ENCODE peak calls at places on chromosomes 11 and 22, in six cellular contexts. V, U, R, L, P and N are unnamed samples.

GRCh38 chr22:29914165-29914564 is 31.2 kb downstream of the MTMR3 start:
- DNase-seq in R (no peak), U (peak; percentile 63), L (no peak), P (no peak), V (no peak), N (no peak)

GRCh38 chr11:85682330-85683305 is 3.4 kb downstream of the CCDC89 start:
- DNase-seq in R (no peak), U (no peak), P (peak; percentile 60), V (peak; percentile 58), L (no peak), N (peak; percentile 87)

GRCh38 chr11:59534676-59535075 is 23.3 kb downstream of the OR4D9 start:
- DNase-seq in P (no peak), R (no peak), V (no peak), U (no peak), L (no peak), N (no peak)

GRCh38 chr11:8005556-8005955 is 18.4 kb downstream of the EIF3F start:
- DNase-seq in R (peak; percentile 28), P (no peak), L (no peak), U (no peak), V (no peak), N (no peak)

GRCh38 chr22:38070250-38070921 is 13.2 kb downstream of the PICK1 start:
- DNase-seq in P (no peak), L (no peak), V (no peak), U (no peak), R (no peak), N (no peak)

GRCh38 chr22:33038131-33038772 is 19.9 kb downstream of the SYN3 start:
- DNase-seq in P (no peak), V (no peak), R (peak; percentile 52), L (no peak), U (no peak), N (no peak)

GRCh38 chr11:17479284-17480214 is 2.9 kb upstream of the ABCC8 start:
- DNase-seq in U (no peak), P (no peak), R (peak; percentile 94), V (no peak), L (peak; percentile 35), N (no peak)

GRCh38 chr22:26671317-26672059 is 14.1 kb downstream of the MIAT start:
- DNase-seq in U (no peak), P (peak; percentile 86), V (peak; percentile 23), R (no peak), L (no peak), N (peak; percentile 51)

GRCh38 chr11:64409707-64410395 is 50.9 kb downstream of the RPS6KA4 start:
- DNase-seq in U (no peak), L (no peak), P (no peak), R (no peak), V (no peak), N (no peak)

GRCh38 chr11:20599424-20600346 is at the start of gene SLC6A5:
- DNase-seq in R (peak; percentile 97), V (no peak), U (no peak), P (peak; percentile 21), L (peak; percentile 83), N (peak; percentile 49)

GRCh38 chr22:18000441-18001039 is 23.8 kb downstream of the MICAL3 start:
- DNase-seq in P (no peak), V (peak; percentile 18), R (peak; percentile 75), L (peak; percentile 18), U (no peak), N (no peak)

GRCh38 chr11:47259178-47259977 is 1.6 kb downstream of the NR1H3 start:
- DNase-seq in P (peak; percentile 33), U (no peak), L (no peak), R (peak; percentile 93), V (peak; percentile 31), N (peak; percentile 72)

GRCh38 chr22:39176067-39176621 is 23.7 kb upstream of the CBX7 start:
- DNase-seq in R (peak; percentile 91), V (peak; percentile 68), P (no peak), U (no peak), L (no peak), N (no peak)

GRCh38 chr11:114059278-114059983 is at the start of gene ZBTB16:
- DNase-seq in L (peak; percentile 73), U (no peak), V (peak; percentile 88), P (no peak), R (peak; percentile 90), N (no peak)

GRCh38 chr11:128021304-128022006 is 565.9 kb downstream of the ETS1 start:
- DNase-seq in P (no peak), L (no peak), V (peak; percentile 32), U (no peak), R (peak; percentile 78), N (no peak)

GRCh38 chr22:41857160-41857859 is 24.4 kb downstream of the SREBF2 start:
- DNase-seq in P (peak; percentile 84), L (no peak), R (peak; percentile 91), V (peak; percentile 29), U (no peak), N (peak; percentile 62)

GRCh38 chr11:20155683-20156279 is 4.5 kb downstream of the DBX1 start:
- DNase-seq in V (no peak), U (no peak), L (no peak), P (no peak), R (peak; percentile 75), N (no peak)

GRCh38 chr22:28116261-28116673 is 197.2 kb upstream of the PITPNB start:
- DNase-seq in L (no peak), R (peak; percentile 63), V (peak; percentile 55), P (no peak), U (peak; percentile 67), N (no peak)

GRCh38 chr22:45450931-45451651 is 37.6 kb downstream of the RIBC2 start:
- DNase-seq in V (peak; percentile 27), L (no peak), R (no peak), P (no peak), U (peak; percentile 98), N (no peak)

GRCh38 chr22:31148953-31149627 is 8.8 kb upstream of the PLA2G3 start:
- DNase-seq in U (peak; percentile 37), P (peak; percentile 52), V (peak; percentile 78), R (peak; percentile 93), L (peak; percentile 48), N (peak; percentile 71)

GRCh38 chr11:133903056-133903455 is 53.7 kb downstream of the IGSF9B start:
- DNase-seq in P (no peak), V (no peak), L (no peak), U (no peak), R (no peak), N (no peak)

GRCh38 chr11:6353367-6353987 is 33.2 kb upstream of the CAVIN3 start:
- DNase-seq in L (peak; percentile 67), U (no peak), P (peak; percentile 74), V (peak; percentile 22), R (peak; percentile 94), N (peak; percentile 67)

GRCh38 chr11:2548596-2548995 is 103.8 kb downstream of the KCNQ1 start:
- DNase-seq in U (no peak), V (no peak), L (no peak), P (no peak), R (no peak), N (no peak)

GRCh38 chr22:38873469-38874411 is 1.7 kb upstream of the CBX6 start:
- DNase-seq in P (peak; percentile 87), U (no peak), V (no peak), R (peak; percentile 62), L (no peak), N (peak; percentile 64)

GRCh38 chr11:16873289-16873688 is 134.8 kb downstream of the C11orf58 start:
- DNase-seq in U (no peak), R (no peak), L (no peak), V (no peak), P (no peak), N (no peak)

GRCh38 chr11:86577663-86578636 is 94.5 kb downstream of the ME3 start:
- DNase-seq in U (peak; percentile 74), V (peak; percentile 15), R (no peak), P (no peak), L (no peak), N (no peak)

GRCh38 chr11:2779981-2780849 is 80.4 kb upstream of the KCNQ1OT1 start:
- DNase-seq in V (peak; percentile 4), R (peak; percentile 39), P (no peak), L (peak; percentile 8), U (no peak), N (no peak)

GRCh38 chr11:99015634-99016454 is 4.9 kb upstream of the CNTN5 start:
- DNase-seq in V (no peak), R (no peak), U (peak; percentile 5), L (no peak), P (peak; percentile 55), N (peak; percentile 39)

GRCh38 chr11:42778193-42778592 is 533.6 kb upstream of the API5 start:
- DNase-seq in P (no peak), U (no peak), R (peak; percentile 53), L (no peak), V (no peak), N (no peak)

GRCh38 chr11:134642206-134642605 is 230.2 kb upstream of the B3GAT1 start:
- DNase-seq in P (no peak), U (no peak), R (peak; percentile 28), L (no peak), V (no peak), N (no peak)

DNA sequence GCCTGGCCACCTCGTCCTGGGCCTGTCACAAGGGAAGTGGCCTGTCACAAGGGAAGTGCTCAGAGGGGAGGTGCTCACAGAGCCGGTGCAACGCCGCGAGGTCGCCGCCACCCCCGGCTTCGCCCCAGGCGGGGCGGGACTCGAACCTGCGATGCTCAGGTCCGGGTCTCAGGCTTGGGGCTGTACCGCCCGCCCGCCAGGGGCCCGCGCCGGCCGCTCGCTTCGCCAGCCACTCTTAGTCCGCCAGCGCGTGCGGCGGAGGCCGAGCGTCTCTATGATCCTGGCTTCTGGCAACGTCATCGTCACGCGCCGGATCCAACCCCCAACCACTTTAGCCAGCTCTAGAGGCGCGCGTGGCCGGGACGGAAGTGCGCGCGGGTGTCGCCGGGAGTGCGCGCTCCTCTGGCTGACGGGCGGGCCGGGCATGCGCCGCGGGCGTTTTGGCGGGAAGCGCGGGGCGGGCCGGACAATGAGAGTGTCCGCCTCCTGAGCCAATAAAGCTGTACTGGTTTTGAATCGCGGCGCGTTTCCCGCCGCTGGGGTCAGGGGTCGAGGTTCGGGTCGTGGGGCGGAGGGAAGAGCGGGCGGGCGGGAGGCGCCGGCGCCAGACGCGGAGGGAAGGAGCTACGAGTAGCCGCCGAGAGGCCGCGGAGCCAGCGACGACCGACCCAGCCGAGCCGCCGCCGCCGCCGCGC is at the start of gene TRMT2A:
- DNase-seq in V (peak; percentile 97), U (peak; percentile 87), P (peak; percentile 99), R (peak; percentile 99), L (peak; percentile 97), N (peak; percentile 98)
- TF ChIP-seq CTCF in V (peak; percentile 34), U (no peak), P (no peak), R (peak; percentile 29), L (peak; percentile 14), N (peak; percentile 4)

DNA sequence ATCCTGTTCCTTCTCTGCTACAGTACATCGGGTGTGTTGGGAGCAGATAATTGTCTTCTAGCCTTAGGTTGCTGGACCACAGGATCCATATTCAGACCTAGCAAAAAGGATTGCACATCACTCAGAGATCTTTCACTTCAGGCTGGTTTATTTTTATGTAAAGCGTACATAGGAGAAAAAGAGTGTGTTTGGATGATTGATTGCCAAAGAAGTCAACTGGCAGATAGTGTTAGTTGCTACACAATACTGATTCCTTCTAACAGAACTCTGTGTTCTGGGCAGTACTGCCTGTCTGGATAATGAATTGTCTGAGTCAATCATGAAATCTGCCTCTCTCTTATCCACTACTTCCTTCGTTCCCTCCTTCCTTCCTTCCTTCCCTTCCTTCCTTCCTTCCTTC is 31.0 kb upstream of the PGM2L1 start:
- DNase-seq in P (no peak), L (no peak), V (no peak), U (no peak), R (no peak), N (no peak)
- TF ChIP-seq CTCF in P (no peak), L (no peak), V (no peak), U (no peak), R (no peak), N (no peak)

GRCh38 chr22:19840059-19840458 is 14.6 kb downstream of the GNB1L start:
- DNase-seq in U (no peak), R (no peak), P (no peak), L (no peak), V (no peak), N (no peak)
- TF ChIP-seq CTCF in U (no peak), R (no peak), P (no peak), L (no peak), V (no peak), N (no peak)

GRCh38 chr22:35838849-35839646 is 121.4 kb downstream of the APOL5 start:
- DNase-seq in R (peak; percentile 71), L (no peak), P (peak; percentile 25), U (peak; percentile 61), V (peak; percentile 30), N (no peak)
- TF ChIP-seq CTCF in R (peak; percentile 65), L (peak; percentile 18), P (peak; percentile 14), U (peak; percentile 62), V (peak; percentile 43), N (peak; percentile 35)